ENCODE peak calls at places on chromosomes 16 and 17, in four cellular contexts. U is A549, Y is kidney, V is psoas muscle. F is an unnamed sample.

GRCh38 chr17:70848785-70849184 is 679.5 kb downstream of the KCNJ2 start:
- DNase-seq in U (no peak), Y (no peak), V (no peak), F (peak)

GRCh38 chr17:8059131-8059530 is 20.3 kb downstream of the ALOX15B start:
- DNase-seq in U (no peak), Y (peak), V (no peak), F (no peak)

GRCh38 chr16:5722220-5722619 is 624.6 kb upstream of the EEF2KMT start:
- DNase-seq in U (no peak), Y (no peak), V (no peak), F (no peak)

GRCh38 chr16:17232487-17232886 is 238.3 kb downstream of the XYLT1 start:
- DNase-seq in U (no peak), Y (no peak), V (no peak), F (no peak)

GRCh38 chr16:55250641-55251550 is 73.1 kb upstream of the IRX6 start:
- DNase-seq in U (no peak), Y (no peak), V (no peak), F (no peak)

GRCh38 chr16:71262391-71262790 is 26.8 kb downstream of the CMTR2 start:
- DNase-seq in U (no peak), Y (no peak), V (no peak), F (no peak)

GRCh38 chr17:27315796-27316465 is 22.0 kb downstream of the WSB1 start:
- DNase-seq in U (no peak), Y (no peak), V (no peak), F (no peak)

GRCh38 chr17:79438936-79439335 is 171.9 kb downstream of the RBFOX3 start:
- DNase-seq in U (no peak), Y (no peak), V (no peak), F (no peak)

GRCh38 chr16:54077412-54077821 is 209.2 kb downstream of the IRX3 start:
- DNase-seq in U (peak), Y (no peak), V (no peak), F (peak)

GRCh38 chr17:74776990-74777389 is 845 bp upstream of the NAT9 start:
- DNase-seq in U (no peak), Y (no peak), V (no peak), F (no peak)

GRCh38 chr16:85750021-85750826 is 672 bp downstream of the C16orf74 start:
- DNase-seq in U (no peak), Y (peak), V (no peak), F (no peak)

GRCh38 chr16:71883193-71883848 is 661 bp downstream of the ZNF821 start:
- DNase-seq in U (no peak), Y (peak), V (peak), F (no peak)

GRCh38 chr17:61409301-61410099 is 9.9 kb downstream of the TBX2 start:
- DNase-seq in U (peak), Y (peak), V (peak), F (no peak)

GRCh38 chr16:81181013-81181720 is 57.3 kb upstream of the BCO1 start:
- DNase-seq in U (peak), Y (peak), V (peak), F (peak)

GRCh38 chr16:30526137-30526822 is at the start of gene ZNF768:
- DNase-seq in U (peak), Y (peak), V (peak), F (no peak)

GRCh38 chr16:31700530-31701388 is 172.8 kb upstream of the ZNF267 start:
- DNase-seq in U (no peak), Y (peak), V (peak), F (no peak)

GRCh38 chr17:6677158-6677831 is 25.7 kb downstream of the C17orf100 start:
- DNase-seq in U (no peak), Y (no peak), V (no peak), F (no peak)

GRCh38 chr17:57718878-57719277 is 26.2 kb downstream of the CCDC182 start:
- DNase-seq in U (no peak), Y (no peak), V (no peak), F (no peak)

GRCh38 chr16:2520784-2521577 is 810 bp downstream of the AMDHD2 start:
- DNase-seq in U (no peak), Y (peak), V (peak), F (no peak)

GRCh38 chr16:65905326-65905725 is 461.2 kb upstream of the CDH5 start:
- DNase-seq in U (no peak), Y (no peak), V (no peak), F (no peak)

GRCh38 chr16:22216191-22216831 is 10.2 kb downstream of the EEF2K start:
- DNase-seq in U (no peak), Y (no peak), V (no peak), F (no peak)

GRCh38 chr17:12712415-12712814 is 46.7 kb downstream of the MYOCD start:
- DNase-seq in U (no peak), Y (no peak), V (no peak), F (no peak)

GRCh38 chr17:14211246-14211645 is 25.4 kb downstream of the CDRT15 start:
- DNase-seq in U (no peak), Y (no peak), V (no peak), F (no peak)

GRCh38 chr17:73334771-73335513 is 23.1 kb upstream of the CDC42EP4 start:
- DNase-seq in U (no peak), Y (peak), V (no peak), F (no peak)

GRCh38 chr16:78098544-78099371 is 696 bp upstream of the WWOX start:
- DNase-seq in U (no peak), Y (no peak), V (no peak), F (no peak)

DNA sequence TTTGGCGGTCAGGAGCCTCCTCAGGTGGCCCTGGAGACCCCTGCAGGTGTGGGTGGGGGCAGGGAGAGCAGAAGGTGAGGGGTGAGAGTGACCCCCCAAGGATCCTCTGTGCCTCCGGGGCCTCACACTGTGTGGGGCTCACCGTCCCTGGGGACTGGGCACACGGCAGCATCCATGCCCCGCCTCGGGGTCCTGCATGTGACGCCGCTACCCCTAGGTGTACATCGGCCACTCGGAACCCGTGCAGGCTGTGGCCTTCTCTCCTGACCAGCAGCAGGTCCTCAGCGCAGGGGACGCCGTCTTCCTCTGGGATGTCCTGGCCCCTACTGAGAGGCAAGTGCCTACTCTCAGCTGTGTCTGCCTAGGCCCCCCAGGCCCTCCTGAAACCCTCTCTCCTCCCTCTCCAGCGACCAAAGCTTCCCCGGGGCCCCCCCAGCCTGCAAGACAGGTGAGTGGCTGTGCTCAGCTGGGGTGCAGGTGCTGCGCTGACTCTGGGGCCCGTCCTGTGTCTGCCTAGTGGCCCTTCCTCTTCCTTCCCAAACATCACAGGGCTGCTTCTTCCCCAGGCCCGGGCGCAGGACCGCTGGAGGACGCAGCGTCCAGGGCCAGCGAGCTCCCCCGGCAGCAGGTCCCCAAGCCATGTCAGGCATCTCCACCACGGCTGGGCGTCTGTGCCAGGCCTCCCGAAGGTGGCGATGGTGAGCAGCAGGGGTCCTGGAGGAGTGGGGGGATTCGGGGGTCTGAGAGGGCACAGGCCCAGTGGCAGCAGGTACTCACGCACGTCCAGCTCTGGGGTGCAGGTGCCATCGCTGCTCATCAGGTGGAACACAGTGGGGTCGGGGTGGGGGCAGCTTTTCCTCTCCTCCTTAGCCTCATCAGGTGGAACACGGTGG is 9.0 kb upstream of the RHOT2 start:
- DNase-seq in U (no peak), Y (no peak), V (no peak), F (no peak)
- H3K4me3 ChIP-seq in U (no peak), Y (no peak), V (no peak), F (no peak)

GRCh38 chr17:43135454-43135819 is 10.3 kb upstream of the BRCA1 start:
- DNase-seq in U (no peak), Y (no peak), V (no peak), F (no peak)
- TF ChIP-seq CTCF in U (no peak), Y (no peak), V (no peak), F (no peak)

GRCh38 chr17:38578229-38578628 is 27.5 kb downstream of the SRCIN1 start:
- DNase-seq in U (no peak), Y (no peak), V (no peak), F (no peak)
- H3K27ac ChIP-seq in U (no peak), Y (no peak), V (no peak), F (no peak)

GRCh38 chr16:87548086-87548485 is 54.2 kb upstream of the JPH3 start:
- DNase-seq in U (no peak), Y (no peak), V (no peak), F (no peak)
- H3K4me3 ChIP-seq in U (no peak), Y (no peak), V (no peak), F (no peak)

GRCh38 chr17:47733414-47734288 is 615 bp downstream of the TBX21 start:
- DNase-seq in U (no peak), Y (no peak), V (no peak), F (no peak)

GRCh38 chr17:47731396-47731795 is 1.6 kb upstream of the TBX21 start:
- DNase-seq in U (no peak), Y (no peak), V (no peak), F (no peak)

GRCh38 chr17:47735139-47735464 is 2.1 kb downstream of the TBX21 start:
- DNase-seq in U (no peak), Y (no peak), V (no peak), F (no peak)

GRCh38 chr17:47732399-47733046 is 513 bp upstream of the TBX21 start:
- DNase-seq in U (no peak), Y (no peak), V (no peak), F (no peak)

DNA sequence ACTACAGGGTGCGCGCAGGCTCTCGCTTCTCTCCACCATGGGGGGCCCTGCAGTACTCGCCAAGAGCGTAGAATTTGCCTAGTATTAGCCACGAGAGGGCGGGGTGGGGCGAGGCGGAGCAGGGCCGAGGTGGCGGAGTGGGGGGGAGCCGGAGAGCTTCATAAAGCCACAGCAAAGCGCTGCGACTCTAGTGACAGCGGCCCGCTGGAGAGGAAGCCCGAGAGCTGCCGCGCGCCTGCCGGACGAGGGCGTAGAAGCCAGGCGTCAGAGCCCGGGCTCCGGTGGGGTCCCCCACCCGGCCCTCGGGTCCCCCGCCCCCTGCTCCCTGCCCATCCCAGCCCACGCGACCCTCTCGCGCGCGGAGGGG is at the start of gene TBX21:
- DNase-seq in U (peak), Y (peak), V (peak), F (no peak)
- TF ChIP-seq CTCF in U (peak), Y (no peak), V (no peak), F (no peak)

GRCh38 chr16:11034481-11034931 is 90.1 kb downstream of the CLEC16A start:
- DNase-seq in U (no peak), Y (no peak), V (peak), F (no peak)
- H3K27ac ChIP-seq in U (no peak), Y (no peak), V (no peak), F (peak)

GRCh38 chr17:78040561-78041400 is 82.3 kb downstream of the TNRC6C start:
- DNase-seq in U (peak), Y (peak), V (peak), F (no peak)
- H3K4me3 ChIP-seq in U (peak), Y (peak), V (peak), F (peak)

DNA sequence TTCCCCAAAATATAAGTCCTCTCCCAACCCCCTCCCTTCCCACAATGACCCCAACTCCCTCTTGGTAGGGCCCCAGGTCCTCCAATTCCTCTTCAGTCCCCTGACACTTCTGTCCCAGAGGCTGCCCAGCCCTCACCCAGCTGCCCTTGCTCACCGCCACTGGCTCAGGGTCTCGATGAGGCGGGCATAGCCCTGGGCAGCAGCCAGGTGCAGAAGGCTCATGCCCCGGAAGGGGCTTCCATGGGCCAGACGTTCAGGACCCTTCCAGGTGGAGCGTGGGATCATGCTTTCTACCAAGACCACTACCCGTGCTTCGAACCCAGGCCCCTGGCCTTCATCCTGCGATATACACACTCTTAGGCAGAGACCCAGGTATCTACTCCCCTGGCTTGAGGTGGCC is 5.8 kb upstream of the SPAG7 start:
- DNase-seq in U (no peak), Y (peak), V (no peak), F (no peak)
- TF ChIP-seq CTCF in U (no peak), Y (no peak), V (no peak), F (no peak)

GRCh38 chr16:47247691-47248090 is 103.9 kb upstream of the NETO2 start:
- DNase-seq in U (no peak), Y (no peak), V (no peak), F (no peak)
- H3K27ac ChIP-seq in U (no peak), Y (no peak), V (no peak), F (no peak)

GRCh38 chr16:69831212-69832123 is 69.3 kb downstream of the WWP2 start:
- DNase-seq in U (peak), Y (no peak), V (no peak), F (no peak)
- H3K4me3 ChIP-seq in U (peak), Y (no peak), V (no peak), F (no peak)

F was measured in AG04450.